ENCODE peak calls at places on chromosomes 12 and 14, in nine cellular contexts. C is neural progenitor cell, I is heart left ventricle, X is GM23338, P is HepG2, Z is tibial artery, K is Peyer's patch, M is PC-9, L is fibroblast of lung. H is an unnamed sample.

GRCh38 chr14:55297611-55298323 is 26.5 kb downstream of the FBXO34 start:
- DNase-seq in C (no peak), I (no peak), X (peak; percentile 27), P (peak; percentile 10), Z (no peak), K (no peak), M (peak; percentile 55), L (no peak), H (no peak)

GRCh38 chr12:79252358-79253075 is 387.9 kb downstream of the SYT1 start:
- DNase-seq in C (no peak), I (no peak), X (no peak), P (no peak), Z (no peak), K (no peak), M (no peak), L (peak; percentile 18), H (no peak)

GRCh38 chr12:25518512-25518911 is 34.6 kb downstream of the LMNTD1 start:
- DNase-seq in C (no peak), I (no peak), X (no peak), P (no peak), Z (no peak), K (no peak), M (no peak), L (no peak), H (peak; percentile 36)

GRCh38 chr12:96981053-96981452 is 74.0 kb downstream of the NEDD1 start:
- DNase-seq in C (no peak), I (no peak), X (no peak), P (no peak), Z (no peak), K (no peak), M (no peak), L (peak; percentile 68), H (peak; percentile 83)

GRCh38 chr12:56947633-56948535 is 9.5 kb downstream of the RDH16 start:
- DNase-seq in C (no peak), I (no peak), X (peak; percentile 40), P (peak; percentile 39), Z (no peak), K (no peak), M (no peak), L (no peak), H (no peak)

GRCh38 chr12:104672501-104673265 is 215.9 kb downstream of the CHST11 start:
- DNase-seq in C (no peak), I (peak; percentile 83), X (no peak), P (no peak), Z (peak; percentile 95), K (no peak), M (peak; percentile 7), L (no peak), H (no peak)

GRCh38 chr14:105303949-105304348 is 3.1 kb upstream of the BRF1 start:
- DNase-seq in C (no peak), I (no peak), X (no peak), P (no peak), Z (no peak), K (no peak), M (no peak), L (no peak), H (no peak)

GRCh38 chr12:53601296-53601847 is 24.8 kb downstream of the ATF7 start:
- DNase-seq in C (no peak), I (no peak), X (no peak), P (no peak), Z (no peak), K (no peak), M (no peak), L (peak; percentile 28), H (no peak)

GRCh38 chr12:121465921-121466799 is 66.2 kb downstream of the RNF34 start:
- DNase-seq in C (peak; percentile 49), I (peak; percentile 31), X (peak; percentile 51), P (no peak), Z (no peak), K (peak; percentile 45), M (peak; percentile 10), L (no peak), H (no peak)

GRCh38 chr14:100078997-100079561 is 13.9 kb downstream of the EVL start:
- DNase-seq in C (peak; percentile 42), I (no peak), X (peak; percentile 63), P (no peak), Z (no peak), K (peak; percentile 72), M (no peak), L (peak; percentile 39), H (peak; percentile 68)

GRCh38 chr14:75720828-75721227 is 59.8 kb downstream of the TTLL5 start:
- DNase-seq in C (no peak), I (peak; percentile 56), X (no peak), P (no peak), Z (peak; percentile 84), K (no peak), M (no peak), L (peak; percentile 62), H (no peak)

GRCh38 chr14:81273961-81274360 is 53.2 kb upstream of the GTF2A1 start:
- DNase-seq in C (no peak), I (no peak), X (no peak), P (no peak), Z (no peak), K (no peak), M (no peak), L (no peak), H (no peak)

GRCh38 chr12:131831021-131831571 is 2.9 kb downstream of the MMP17 start:
- DNase-seq in C (no peak), I (peak; percentile 30), X (no peak), P (no peak), Z (peak; percentile 66), K (no peak), M (peak; percentile 38), L (peak; percentile 16), H (no peak)

GRCh38 chr14:29930283-29930682 is 2.6 kb upstream of the PRKD1 start:
- DNase-seq in C (no peak), I (no peak), X (no peak), P (no peak), Z (no peak), K (no peak), M (no peak), L (peak; percentile 35), H (peak; percentile 14)

GRCh38 chr12:22287776-22288621 is 46.5 kb downstream of the ST8SIA1 start:
- DNase-seq in C (peak; percentile 41), I (no peak), X (peak; percentile 47), P (no peak), Z (no peak), K (no peak), M (no peak), L (peak; percentile 47), H (no peak)

GRCh38 chr12:8037046-8037663 is 4.6 kb downstream of the FOXJ2 start:
- DNase-seq in C (no peak), I (no peak), X (no peak), P (no peak), Z (no peak), K (peak; percentile 50), M (no peak), L (no peak), H (no peak)

GRCh38 chr12:9707864-9708808 is 24.8 kb downstream of the CLECL1 start:
- DNase-seq in C (peak; percentile 72), I (peak; percentile 48), X (peak; percentile 85), P (peak; percentile 31), Z (no peak), K (peak; percentile 56), M (peak; percentile 21), L (peak; percentile 71), H (no peak)

GRCh38 chr14:23561873-23562821 is 5.4 kb downstream of the AP1G2 start:
- DNase-seq in C (no peak), I (no peak), X (no peak), P (no peak), Z (no peak), K (no peak), M (no peak), L (peak; percentile 37), H (no peak)
- TF ChIP-seq CTCF in C (no peak), I (no peak), X (no peak), P (no peak), Z (no peak), K (no peak), M (no peak), L (no peak), H (no peak)

GRCh38 chr14:96189288-96189711 is 15.3 kb upstream of the BDKRB2 start:
- DNase-seq in C (no peak), I (no peak), X (no peak), P (no peak), Z (no peak), K (no peak), M (no peak), L (peak; percentile 97), H (no peak)

GRCh38 chr14:96184737-96185136 is 19.9 kb upstream of the BDKRB2 start:
- DNase-seq in C (no peak), I (no peak), X (no peak), P (no peak), Z (no peak), K (no peak), M (no peak), L (peak; percentile 68), H (no peak)

GRCh38 chr14:96192049-96192448 is 12.6 kb upstream of the BDKRB2 start:
- DNase-seq in C (no peak), I (no peak), X (no peak), P (no peak), Z (no peak), K (no peak), M (no peak), L (no peak), H (no peak)

GRCh38 chr14:96191355-96191754 is 13.3 kb upstream of the BDKRB2 start:
- DNase-seq in C (no peak), I (no peak), X (no peak), P (no peak), Z (no peak), K (no peak), M (no peak), L (no peak), H (no peak)

GRCh38 chr14:96187216-96188050 is 17.2 kb upstream of the BDKRB2 start:
- DNase-seq in C (no peak), I (no peak), X (no peak), P (no peak), Z (no peak), K (no peak), M (no peak), L (peak; percentile 81), H (no peak)
- H3K4me3 ChIP-seq in C (no peak overlapping the region), I (no peak overlapping the region), X (no peak overlapping the region), P (no peak overlapping the region), Z (no peak overlapping the region), K (no peak overlapping the region), M (no peak overlapping the region), L (no peak overlapping the region), H (no peak overlapping the region)

GRCh38 chr12:65119063-65119462 is 2.0 kb downstream of the WIF1 start:
- DNase-seq in C (no peak), I (no peak), X (no peak), P (no peak), Z (no peak), K (no peak), M (no peak), L (no peak), H (no peak)
- H3K27me3 ChIP-seq in C (peaks cover 64% of the 10 kb centered on the region), I (peaks cover 66% of the 10 kb centered on the region), X (peaks cover 41% of the 10 kb centered on the region), P (no peaks in the 10 kb centered on the region), Z (peaks cover 49% of the 10 kb centered on the region), K (peaks cover 16% of the 10 kb centered on the region), M (no peaks in the 10 kb centered on the region), L (peaks cover 19% of the 10 kb centered on the region), H (peaks cover 14% of the 10 kb centered on the region)

DNA sequence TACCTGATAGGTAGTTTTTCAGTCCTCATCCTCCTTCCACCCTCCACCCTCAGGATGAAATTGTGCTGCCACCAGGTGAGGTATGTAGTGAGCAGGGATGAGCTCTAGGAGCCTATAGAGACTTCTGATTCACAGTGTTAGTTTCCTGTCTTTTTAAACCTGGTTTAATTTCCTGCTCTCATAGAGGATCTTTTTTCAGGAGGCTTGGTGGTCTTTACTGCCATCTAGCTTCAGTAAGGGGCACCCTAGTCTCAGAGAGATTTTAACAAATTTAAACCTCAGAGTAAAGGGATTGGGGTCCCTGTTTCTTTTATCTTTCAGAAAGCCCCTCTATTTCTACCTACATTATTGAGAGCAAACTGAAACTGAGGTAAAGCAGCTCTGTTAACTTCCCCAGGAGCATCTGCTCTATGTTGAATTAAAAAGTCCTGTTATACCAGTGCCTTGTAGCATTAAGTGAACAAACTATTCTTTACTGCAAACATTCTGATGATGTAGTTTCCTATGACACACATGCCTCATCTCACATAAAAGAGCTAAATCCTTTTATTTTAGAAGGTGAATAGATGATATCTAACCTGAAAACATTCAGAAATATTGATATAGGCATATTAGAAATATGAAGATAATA is 172.2 kb upstream of the DDHD1 start:
- DNase-seq in C (peak; percentile 38), I (no peak), X (peak; percentile 69), P (no peak), Z (no peak), K (no peak), M (no peak), L (peak; percentile 49), H (no peak)
- TF ChIP-seq CTCF in C (peak; percentile 67), I (no peak), X (peak; percentile 71), P (peak; percentile 40), Z (no peak), K (no peak), M (no peak), L (peak; percentile 61), H (peak; percentile 25)